ENCODE peak calls at places on chromosome 11, in nine cellular contexts. L, R, A, V, H, W, S, E and Z are unnamed samples.

GRCh38 chr11:3164540-3165151 is 464 bp downstream of the OSBPL5 start:
- DNase-seq in L (no peak), R (peak), A (no peak), V (peak), H (no peak), W (no peak), S (no peak), E (no peak), Z (no peak)

GRCh38 chr11:21911046-21911445 is 281.8 kb upstream of the ANO5 start:
- DNase-seq in L (no peak), R (no peak), A (no peak), V (no peak), H (no peak), W (no peak), S (no peak), E (no peak), Z (no peak)

GRCh38 chr11:2307733-2308331 is 6.0 kb downstream of the TSPAN32 start:
- DNase-seq in L (no peak), R (peak), A (no peak), V (no peak), H (no peak), W (no peak), S (no peak), E (no peak), Z (no peak)

GRCh38 chr11:79119491-79120284 is 321.1 kb downstream of the TENM4 start:
- DNase-seq in L (no peak), R (no peak), A (no peak), V (no peak), H (no peak), W (no peak), S (no peak), E (peak), Z (no peak)

GRCh38 chr11:131408011-131408640 is 37.7 kb downstream of the NTM start:
- DNase-seq in L (no peak), R (no peak), A (no peak), V (no peak), H (no peak), W (no peak), S (peak), E (peak), Z (peak)

GRCh38 chr11:79413258-79413657 is 27.6 kb downstream of the TENM4 start:
- DNase-seq in L (no peak), R (peak), A (no peak), V (no peak), H (peak), W (no peak), S (no peak), E (peak), Z (peak)

GRCh38 chr11:2276280-2276998 is 6.1 kb upstream of the ASCL2 start:
- DNase-seq in L (no peak), R (no peak), A (peak), V (no peak), H (no peak), W (no peak), S (no peak), E (no peak), Z (no peak)

GRCh38 chr11:16912607-16913006 is 101.6 kb downstream of the PLEKHA7 start:
- DNase-seq in L (no peak), R (no peak), A (no peak), V (no peak), H (peak), W (no peak), S (no peak), E (no peak), Z (peak)

GRCh38 chr11:11065396-11065795 is 207.5 kb upstream of the ZBED5 start:
- DNase-seq in L (no peak), R (no peak), A (no peak), V (no peak), H (no peak), W (no peak), S (no peak), E (no peak), Z (no peak)

GRCh38 chr11:83282084-83282716 is 4.0 kb downstream of the CCDC90B start:
- DNase-seq in L (no peak), R (no peak), A (no peak), V (no peak), H (no peak), W (no peak), S (no peak), E (peak), Z (no peak)

GRCh38 chr11:32893947-32894827 is 1.6 kb downstream of the QSER1 start:
- DNase-seq in L (peak), R (no peak), A (no peak), V (no peak), H (peak), W (no peak), S (peak), E (peak), Z (peak)

GRCh38 chr11:105573091-105573490 is 36.8 kb upstream of the GRIA4 start:
- DNase-seq in L (no peak), R (no peak), A (no peak), V (no peak), H (no peak), W (no peak), S (no peak), E (no peak), Z (no peak)